ENCODE peak calls at places on chromosomes 11 and 22, in four cellular contexts. N, D, Y and R are unnamed samples.

GRCh38 chr11:66912963-66913362 is 45.2 kb downstream of the PC start:
- DNase-seq in N (peak), D (no peak), Y (no peak), R (no peak)

GRCh38 chr11:3838504-3838903 is 2.3 kb downstream of the RHOG start:
- DNase-seq in N (no peak), D (no peak), Y (no peak), R (no peak)

GRCh38 chr22:26975381-26975780 is 318.0 kb downstream of the MIAT start:
- DNase-seq in N (no peak), D (peak), Y (no peak), R (no peak)

GRCh38 chr11:10660323-10660722 is 33.2 kb downstream of the IRAG1 start:
- DNase-seq in N (no peak), D (no peak), Y (no peak), R (no peak)

GRCh38 chr22:37588540-37589215 is 8.8 kb upstream of the LGALS2 start:
- DNase-seq in N (no peak), D (no peak), Y (no peak), R (no peak)

GRCh38 chr11:16632295-16633200 is 105.9 kb upstream of the C11orf58 start:
- DNase-seq in N (peak), D (no peak), Y (peak), R (peak)

GRCh38 chr11:97259434-97259833 is 869.6 kb downstream of the JRKL start:
- DNase-seq in N (no peak), D (no peak), Y (no peak), R (no peak)

GRCh38 chr11:111612211-111612610 is 10.0 kb downstream of the SIK2 start:
- DNase-seq in N (no peak), D (peak), Y (no peak), R (peak)

GRCh38 chr11:107927559-107927958 is 689 bp upstream of the RAB39A start:
- DNase-seq in N (no peak), D (no peak), Y (no peak), R (no peak)

GRCh38 chr22:22556995-22557925 is 1.8 kb downstream of the PRAME start:
- DNase-seq in N (no peak), D (no peak), Y (no peak), R (no peak)

GRCh38 chr11:46427364-46427763 is 35.8 kb upstream of the CHRM4 start:
- DNase-seq in N (no peak), D (no peak), Y (peak), R (no peak)

GRCh38 chr11:81673001-81673400 is 1060.7 kb downstream of the FAM181B start:
- DNase-seq in N (no peak), D (no peak), Y (no peak), R (peak)

GRCh38 chr11:111737877-111738205 is 28.3 kb downstream of the PPP2R1B start:
- DNase-seq in N (no peak), D (no peak), Y (no peak), R (no peak)

GRCh38 chr11:66979336-66979980 is 4.4 kb downstream of the C11orf86 start:
- DNase-seq in N (no peak), D (peak), Y (no peak), R (no peak)

GRCh38 chr22:21933413-21933812 is 19.2 kb downstream of the PPM1F start:
- DNase-seq in N (no peak), D (no peak), Y (no peak), R (no peak)

GRCh38 chr11:70769521-70769920 is 371.2 kb downstream of the CTTN start:
- DNase-seq in N (no peak), D (no peak), Y (no peak), R (no peak)

GRCh38 chr11:34492806-34493414 is 20.7 kb downstream of the ELF5 start:
- DNase-seq in N (peak), D (peak), Y (peak), R (peak)

GRCh38 chr11:9158898-9159391 is 67.5 kb upstream of the SCUBE2 start:
- DNase-seq in N (no peak), D (peak), Y (no peak), R (peak)

GRCh38 chr11:69262918-69263735 is 30.8 kb upstream of the MYEOV start:
- DNase-seq in N (no peak), D (no peak), Y (no peak), R (no peak)

GRCh38 chr11:118313242-118313641 is 8.7 kb downstream of the CD3E start:
- DNase-seq in N (no peak), D (no peak), Y (no peak), R (no peak)

GRCh38 chr11:17730608-17731462 is 3.7 kb upstream of the KCNC1 start:
- DNase-seq in N (peak), D (peak), Y (peak), R (peak)

GRCh38 chr22:29994027-29994715 is 86.1 kb upstream of the HORMAD2 start:
- DNase-seq in N (no peak), D (peak), Y (no peak), R (peak)

GRCh38 chr11:46290598-46291309 is 13.3 kb downstream of the CREB3L1 start:
- DNase-seq in N (peak), D (peak), Y (peak), R (peak)

DNA sequence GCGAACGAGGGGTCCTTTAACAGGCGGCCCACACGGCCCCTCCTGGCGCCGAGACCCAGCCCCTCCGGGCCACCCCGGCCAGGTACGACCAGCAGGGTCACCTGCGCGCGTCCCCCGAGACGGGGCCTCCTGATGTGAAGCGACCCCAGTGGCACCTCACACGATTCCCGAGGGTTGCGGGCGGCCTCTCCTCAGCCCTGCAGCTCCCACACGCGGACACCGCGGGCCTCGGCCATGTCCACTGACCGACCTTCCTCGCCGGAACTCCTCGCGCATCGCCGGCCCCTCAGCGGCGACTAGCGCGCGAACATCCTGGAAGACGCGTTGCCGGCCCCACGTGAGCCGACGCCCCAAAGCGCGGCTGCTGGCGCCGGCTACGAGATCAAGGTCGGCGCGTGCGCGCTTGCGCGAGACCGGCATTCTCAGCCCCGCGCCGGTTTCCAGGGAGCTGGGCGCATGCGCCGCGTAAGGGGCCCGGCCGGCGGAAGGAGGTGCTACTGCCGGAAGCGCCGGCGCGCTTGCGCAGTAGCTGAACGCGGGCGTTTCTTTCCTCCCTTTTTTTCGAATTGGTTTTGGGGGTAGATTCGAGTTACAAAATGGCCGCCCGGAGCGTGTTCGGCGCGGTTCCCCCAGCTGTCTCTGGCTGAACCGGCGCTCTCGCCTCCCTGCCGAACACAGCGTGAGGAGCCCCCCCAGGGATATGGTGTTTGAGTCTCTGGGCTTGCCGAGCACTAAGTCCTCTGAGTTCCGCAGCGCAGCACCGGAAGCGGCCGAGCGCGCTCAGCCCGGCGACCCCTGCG is at the start of gene NUP50:
- DNase-seq in N (peak), D (peak), Y (peak), R (peak)
- H2AFZ ChIP-seq in N (peak), D (peak), Y (peak), R (peak)

DNA sequence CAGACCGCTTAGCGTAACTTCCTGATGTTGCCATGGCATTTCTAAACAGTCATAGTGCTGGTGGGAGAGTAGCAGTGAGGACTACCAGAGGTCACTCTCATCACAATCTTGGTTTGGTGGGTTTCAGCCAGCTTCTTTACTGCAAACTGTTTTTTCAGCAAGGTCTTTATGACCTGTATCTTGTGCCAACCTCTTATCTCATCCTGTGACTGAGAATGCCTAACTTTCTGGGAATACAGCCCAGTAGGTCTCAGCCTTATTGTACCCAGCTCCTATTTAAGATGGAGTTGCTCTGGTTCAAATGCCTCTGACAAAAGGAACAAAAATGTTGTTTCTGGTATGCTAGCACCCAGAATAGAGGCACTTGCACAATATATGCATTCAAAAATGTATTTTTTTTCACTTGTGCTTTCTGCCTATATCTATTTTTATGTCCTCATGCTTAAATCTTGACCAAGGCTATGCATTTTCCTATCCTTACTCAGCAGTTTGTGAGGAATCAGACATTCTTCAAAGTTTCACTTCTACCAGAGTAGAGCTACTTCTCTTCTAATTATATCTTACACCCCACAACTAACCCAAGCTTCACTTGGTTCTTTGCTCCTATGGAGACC is 16.0 kb upstream of the OR51M1 start:
- DNase-seq in N (no peak), D (peak), Y (no peak), R (peak)
- H2AFZ ChIP-seq in N (no peak), D (no peak), Y (no peak), R (no peak)

GRCh38 chr11:8067567-8067928 is 13.5 kb upstream of the TUB start:
- DNase-seq in N (no peak), D (no peak), Y (no peak), R (no peak)

GRCh38 chr11:8069771-8070170 is 11.2 kb upstream of the TUB start:
- DNase-seq in N (no peak), D (no peak), Y (no peak), R (no peak)

GRCh38 chr11:8066911-8067455 is 14.0 kb upstream of the TUB start:
- DNase-seq in N (no peak), D (no peak), Y (no peak), R (peak)

GRCh38 chr11:8067929-8068575 is 13.0 kb upstream of the TUB start:
- DNase-seq in N (no peak), D (no peak), Y (no peak), R (no peak)

DNA sequence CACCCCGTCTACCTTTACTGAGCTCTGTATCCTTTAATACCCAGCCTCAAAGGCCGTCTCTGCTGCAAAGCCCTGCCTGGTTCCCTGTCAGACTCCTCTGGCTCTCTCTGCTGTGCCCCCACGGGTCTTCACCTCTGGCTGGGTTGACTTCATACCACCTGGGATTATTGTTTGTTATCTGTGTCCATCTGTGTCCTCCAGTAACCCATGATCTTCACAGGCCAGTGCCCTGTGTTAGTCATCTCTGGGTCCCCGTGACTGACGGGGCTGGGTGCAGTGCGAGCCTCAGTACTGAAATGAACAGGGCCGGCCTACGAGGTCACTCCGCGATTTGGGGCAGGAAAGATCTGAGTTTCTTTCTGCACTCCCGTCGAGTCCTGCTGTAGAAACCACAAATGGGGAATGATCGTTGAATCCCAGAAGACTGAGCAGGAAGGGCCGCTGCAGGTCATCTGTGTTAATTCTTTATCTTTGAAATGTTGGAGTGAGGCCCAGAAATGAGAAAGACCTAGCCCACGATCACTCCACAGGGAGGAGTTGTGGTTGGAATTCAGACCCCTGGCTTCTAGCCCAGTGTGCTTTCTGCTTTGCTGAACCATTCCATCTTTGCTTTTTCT is 12.3 kb upstream of the TUB start:
- DNase-seq in N (no peak), D (peak), Y (no peak), R (peak)
- H2AFZ ChIP-seq in N (peak), D (no peak), Y (peak), R (peak)

GRCh38 chr11:64114231-64114630 is 51.7 kb downstream of the MACROD1 start:
- DNase-seq in N (no peak), D (no peak), Y (no peak), R (no peak)

GRCh38 chr11:64113462-64113780 is 52.5 kb downstream of the MACROD1 start:
- DNase-seq in N (no peak), D (no peak), Y (no peak), R (no peak)

GRCh38 chr11:64115751-64116522 is 50.0 kb downstream of the MACROD1 start:
- DNase-seq in N (no peak), D (no peak), Y (no peak), R (no peak)

GRCh38 chr11:64110465-64111375 is 55.2 kb downstream of the MACROD1 start:
- DNase-seq in N (no peak), D (no peak), Y (no peak), R (no peak)

GRCh38 chr11:64112771-64113461 is 53.0 kb downstream of the MACROD1 start:
- DNase-seq in N (no peak), D (no peak), Y (no peak), R (no peak)
- H2AFZ ChIP-seq in N (no peak), D (no peak), Y (no peak), R (no peak)

DNA sequence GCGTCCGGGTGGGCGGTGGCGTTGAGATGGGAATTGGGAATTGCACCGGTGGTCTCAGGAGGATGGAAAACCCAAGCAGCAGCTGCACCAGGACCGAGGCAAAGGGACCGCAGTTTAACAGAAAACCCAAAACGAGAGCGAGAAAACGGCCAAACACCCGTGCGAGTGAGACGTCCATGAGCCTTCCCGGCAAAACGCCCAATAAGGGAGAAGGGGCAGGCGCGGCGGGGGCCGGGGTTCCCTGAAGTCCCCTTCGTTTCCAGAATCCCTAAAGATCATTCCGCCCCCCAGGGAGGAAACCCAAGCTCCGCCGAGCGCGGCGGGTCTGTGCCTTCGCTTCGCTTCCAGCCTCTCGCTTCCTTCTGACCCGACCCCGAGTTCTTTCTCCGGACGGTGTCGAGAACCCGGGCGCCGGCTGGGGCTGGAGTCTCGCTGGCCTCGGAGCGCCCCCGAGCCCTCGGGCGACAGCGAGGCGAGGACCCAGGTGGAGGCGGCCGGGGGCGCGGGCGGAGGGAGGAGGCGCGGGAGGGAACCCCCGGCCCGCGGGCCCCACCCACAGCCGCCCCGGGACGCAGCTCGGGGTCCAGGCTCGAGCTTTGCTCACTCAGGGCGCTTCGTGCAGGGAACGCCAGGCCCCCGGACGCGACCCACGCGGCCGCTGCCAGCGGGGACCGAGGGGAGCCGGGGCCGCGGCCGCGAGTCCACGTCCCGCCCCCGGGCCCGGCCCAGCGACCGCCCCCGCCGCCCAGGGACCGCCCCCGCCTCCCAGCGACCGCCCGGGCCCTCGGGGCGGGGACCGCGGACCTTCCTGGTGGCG is at the start of gene PGGHG:
- DNase-seq in N (peak), D (no peak), Y (no peak), R (peak)
- H2AFZ ChIP-seq in N (peak), D (peak), Y (peak), R (peak)

DNA sequence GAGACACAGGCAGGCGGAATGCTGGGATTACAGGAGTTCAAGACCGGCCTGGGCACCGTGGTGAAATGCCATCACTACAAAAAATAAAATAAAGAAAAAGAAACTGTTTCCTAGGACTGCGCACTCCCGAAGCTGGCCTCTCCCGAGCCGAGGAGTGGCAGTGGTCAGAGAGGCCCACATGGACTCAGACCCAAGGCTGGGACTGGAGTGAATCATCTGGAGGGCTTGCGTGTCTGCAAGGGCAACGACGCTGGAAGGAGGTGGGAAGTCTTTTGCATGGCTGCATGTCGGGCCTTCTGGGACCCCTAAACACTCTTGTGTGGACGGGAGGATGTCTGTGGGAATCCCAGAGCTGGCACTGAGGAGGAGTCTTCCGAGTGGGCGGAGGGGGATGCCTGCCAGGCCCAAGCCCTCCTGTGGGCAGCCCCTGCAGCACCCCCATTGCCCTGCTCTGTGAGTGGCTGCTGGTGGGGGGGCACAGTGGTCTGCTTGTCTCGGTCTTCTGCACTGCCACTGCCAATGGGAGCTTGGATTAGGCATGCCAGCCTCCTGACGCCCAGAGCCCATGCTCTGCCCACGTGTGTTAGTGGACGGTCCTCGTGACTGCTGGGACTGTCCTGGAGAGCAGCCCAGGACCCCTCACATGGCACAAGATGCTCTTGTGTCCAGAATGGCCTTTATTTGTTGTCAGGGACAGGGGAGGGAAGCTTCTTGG is 1.8 kb upstream of the AP2A2 start:
- DNase-seq in N (no peak), D (no peak), Y (no peak), R (no peak)
- H2AFZ ChIP-seq in N (no peak), D (no peak), Y (no peak), R (no peak)

DNA sequence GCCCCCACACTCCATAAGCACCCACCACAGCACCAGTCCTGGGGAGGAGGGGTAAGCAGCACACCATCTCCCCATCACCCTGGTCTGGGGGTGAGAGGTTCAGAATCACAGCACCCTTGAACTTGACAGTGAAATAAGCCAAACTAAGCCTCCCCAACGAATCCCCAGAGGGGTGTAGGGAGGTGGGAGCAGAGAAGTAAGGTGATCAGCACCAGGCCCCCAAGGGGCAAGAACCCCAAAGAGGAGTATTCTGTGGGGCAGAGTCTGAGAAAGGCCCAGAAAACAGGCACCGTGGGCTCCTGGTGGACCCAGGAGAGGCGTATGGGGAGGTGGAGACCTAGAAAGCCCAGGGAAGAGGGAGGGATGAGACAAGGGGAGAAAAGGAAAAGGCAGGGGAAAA is 30.9 kb downstream of the ARAP1 start:
- DNase-seq in N (no peak), D (no peak), Y (no peak), R (no peak)
- H2AFZ ChIP-seq in N (no peak), D (no peak), Y (no peak), R (no peak)

GRCh38 chr22:19765477-19766234 is 5.1 kb downstream of the TBX1 start:
- DNase-seq in N (peak), D (no peak), Y (peak), R (no peak)
- H2AFZ ChIP-seq in N (no peak), D (no peak), Y (peak), R (no peak)

GRCh38 chr22:17772249-17772962 is 1.9 kb downstream of the BID start:
- DNase-seq in N (no peak), D (no peak), Y (no peak), R (no peak)

GRCh38 chr22:17773606-17774205 is 563 bp downstream of the BID start:
- DNase-seq in N (peak), D (no peak), Y (peak), R (peak)

GRCh38 chr22:17774206-17774927 is at the start of gene BID:
- DNase-seq in N (peak), D (no peak), Y (peak), R (peak)

GRCh38 chr22:17774928-17775675 is 833 bp upstream of the BID start:
- DNase-seq in N (peak), D (no peak), Y (no peak), R (no peak)

GRCh38 chr22:17772963-17773605 is 1.2 kb downstream of the BID start:
- DNase-seq in N (no peak), D (peak), Y (peak), R (no peak)
- H2AFZ ChIP-seq in N (peak), D (peak), Y (peak), R (no peak)